ENCODE peak calls at places on chromosome 6, in four cellular contexts. B is GM12878, L is GM23338, A is Panc1. R is an unnamed sample.

GRCh38 chr6:56555438-56555872 is 87.2 kb downstream of the DST start:
- ATAC-seq in A (no peak), L (no peak), B (no peak), R (peak)

GRCh38 chr6:89736887-89737286 is 82.7 kb downstream of the MDN1 start:
- ATAC-seq in L (no peak), A (no peak), B (no peak), R (no peak)

GRCh38 chr6:43990627-43991619 is 136.3 kb downstream of the MRPL14 start:
- ATAC-seq in B (no peak), L (no peak), A (no peak), R (peak)

GRCh38 chr6:149284904-149285303 is 32.6 kb upstream of the TAB2 start:
- ATAC-seq in A (no peak), L (no peak), B (peak), R (no peak)

GRCh38 chr6:12363651-12364381 is 73.7 kb downstream of the EDN1 start:
- ATAC-seq in A (no peak), B (peak), L (no peak), R (peak)

GRCh38 chr6:44681782-44682181 is 294.3 kb downstream of the CDC5L start:
- ATAC-seq in A (no peak), L (no peak), B (no peak), R (no peak)

GRCh38 chr6:37680668-37681067 is 17.0 kb downstream of the MDGA1 start:
- ATAC-seq in B (no peak), L (peak), A (no peak), R (peak)

GRCh38 chr6:39317256-39317655 is 3.0 kb upstream of the KCNK17 start:
- ATAC-seq in L (no peak), A (no peak), B (no peak), R (no peak)

GRCh38 chr6:79672631-79673065 is 41.5 kb downstream of the SH3BGRL2 start:
- ATAC-seq in A (peak), L (peak), B (peak), R (no peak)

GRCh38 chr6:49416195-49416594 is 46.9 kb downstream of the MMUT start:
- ATAC-seq in B (no peak), A (no peak), L (no peak), R (no peak)

GRCh38 chr6:96940322-96940721 is 15.8 kb downstream of the KLHL32 start:
- ATAC-seq in B (no peak), L (no peak), A (no peak), R (no peak)

GRCh38 chr6:31125162-31125561 is 4.9 kb upstream of the CDSN start:
- ATAC-seq in A (no peak), L (peak), B (no peak), R (peak)

GRCh38 chr6:68235192-68235812 is 399.8 kb upstream of the ADGRB3 start:
- ATAC-seq in B (peak), L (no peak), A (no peak), R (no peak)

GRCh38 chr6:5653801-5654200 is 352.9 kb downstream of the NRN1 start:
- ATAC-seq in A (no peak), B (no peak), L (no peak), R (no peak)

GRCh38 chr6:115629415-115629814 is 431.3 kb downstream of the FRK start:
- ATAC-seq in B (no peak), L (no peak), A (no peak), R (no peak)

GRCh38 chr6:25874118-25874517 is at the start of gene SLC17A3:
- ATAC-seq in A (no peak), B (no peak), L (no peak), R (no peak)

GRCh38 chr6:47180633-47181032 is 129.1 kb downstream of the TNFRSF21 start:
- ATAC-seq in B (no peak), L (no peak), A (peak), R (no peak)

GRCh38 chr6:100216760-100217159 is 222.7 kb upstream of the MCHR2 start:
- ATAC-seq in B (no peak), L (no peak), A (no peak), R (no peak)

GRCh38 chr6:161410736-161411135 is 136.9 kb upstream of the AGPAT4 start:
- ATAC-seq in B (no peak), A (no peak), L (no peak), R (no peak)

GRCh38 chr6:21141616-21142303 is 451.8 kb upstream of the SOX4 start:
- ATAC-seq in B (no peak), A (no peak), L (no peak), R (no peak)

GRCh38 chr6:157159339-157159738 is 164.0 kb downstream of the TMEM242 start:
- ATAC-seq in A (no peak), B (no peak), L (no peak), R (no peak)

GRCh38 chr6:168132531-168133184 is 53.6 kb upstream of the FRMD1 start:
- ATAC-seq in B (no peak), A (peak), L (peak), R (peak)

GRCh38 chr6:105569706-105570105 is 166.8 kb upstream of the PREP start:
- ATAC-seq in A (no peak), B (no peak), L (no peak), R (no peak)

GRCh38 chr6:37056439-37057127 is 51.1 kb downstream of the FGD2 start:
- ATAC-seq in A (peak), L (peak), B (no peak), R (no peak)

GRCh38 chr6:122696079-122696478 is 83.4 kb upstream of the FABP7 start:
- ATAC-seq in A (no peak), L (no peak), B (no peak), R (no peak)
- TF ChIP-seq POLR2AphosphoS5 in A (no peak), L (no peak), B (no peak), R (no peak)

GRCh38 chr6:93337014-93337413 is 82.3 kb downstream of the EPHA7 start:
- ATAC-seq in A (no peak), B (no peak), L (no peak), R (no peak)
- TF ChIP-seq CTCF in A (no peak), B (no peak), L (no peak), R (no peak)

GRCh38 chr6:137811912-137812553 is 55.0 kb upstream of the TNFAIP3 start:
- ATAC-seq in L (no peak), B (no peak), A (no peak), R (peak)

GRCh38 chr6:137810554-137811120 is 56.4 kb upstream of the TNFAIP3 start:
- ATAC-seq in A (no peak), B (no peak), L (no peak), R (no peak)

GRCh38 chr6:137808836-137809315 is 58.2 kb upstream of the TNFAIP3 start:
- ATAC-seq in B (no peak), A (peak), L (peak), R (no peak)

GRCh38 chr6:137813308-137813707 is 53.8 kb upstream of the TNFAIP3 start:
- ATAC-seq in B (no peak), A (no peak), L (no peak), R (no peak)

GRCh38 chr6:137811121-137811911 is 55.7 kb upstream of the TNFAIP3 start:
- ATAC-seq in B (peak), A (peak), L (no peak), R (peak)
- TF ChIP-seq POLR2AphosphoS5 in B (peak), A (no peak), L (no peak), R (no peak)

GRCh38 chr6:34196116-34196832 is 40.4 kb upstream of the HMGA1 start:
- ATAC-seq in B (peak), L (peak), A (peak), R (peak)
- TF ChIP-seq CTCF in B (peak), L (peak), A (peak), R (peak)

GRCh38 chr6:81938014-81938761 is 185.7 kb upstream of the TENT5A start:
- ATAC-seq in B (peak), A (no peak), L (no peak), R (peak)
- TF ChIP-seq POLR2AphosphoS5 in B (no peak), A (no peak), L (no peak), R (peak)

GRCh38 chr6:119742188-119742803 is 392.7 kb upstream of the MAN1A1 start:
- ATAC-seq in L (peak), A (peak), B (peak), R (no peak)
- TF ChIP-seq CTCF in L (peak), A (peak), B (peak), R (peak)

GRCh38 chr6:13397359-13398080 is 69.2 kb upstream of the TBC1D7 start:
- ATAC-seq in L (no peak), A (no peak), B (peak), R (no peak)
- TF ChIP-seq POLR2AphosphoS5 in L (no peak), A (no peak), B (no peak), R (peak)

GRCh38 chr6:138405816-138406403 is 1.9 kb downstream of the HEBP2 start:
- ATAC-seq in A (no peak), B (no peak), L (no peak), R (no peak)

GRCh38 chr6:138403801-138404665 is at the start of gene HEBP2:
- ATAC-seq in A (peak), B (peak), L (peak), R (peak)

GRCh38 chr6:138403324-138403800 is 661 bp upstream of the HEBP2 start:
- ATAC-seq in A (peak), B (peak), L (peak), R (peak)

GRCh38 chr6:138404666-138405337 is 779 bp downstream of the HEBP2 start:
- ATAC-seq in L (peak), A (no peak), B (peak), R (peak)

GRCh38 chr6:138406443-138406842 is 2.4 kb downstream of the HEBP2 start:
- ATAC-seq in L (no peak), B (no peak), A (no peak), R (no peak)
- TF ChIP-seq CTCF in L (no peak), B (no peak), A (no peak), R (no peak)